ENCODE peak calls at places on chromosomes 3 and 15, in eight cellular contexts. T is GM23248, U is astrocyte, V is K562, N is HCT116, X is OCI-LY7, A is fibroblast of lung, I is Karpas-422. Q is an unnamed sample. For H4K20me1, the result is how much of the 10 kb centered on the place peaks cover.

GRCh38 chr15:90142216-90143175 is 40.2 kb upstream of the IDH2 start:
- DNase-seq in N (no peak), I (no peak), X (no peak), A (no peak), T (no peak), V (peak), U (no peak), Q (no peak)

GRCh38 chr3:134650431-134651346 is at the start of gene KY:
- DNase-seq in U (peak), T (peak), I (no peak), N (no peak), X (no peak), V (no peak), A (peak), Q (peak)

GRCh38 chr3:134618473-134618860 is 32.4 kb downstream of the KY start:
- DNase-seq in V (no peak), I (no peak), U (no peak), A (no peak), N (no peak), X (no peak), T (no peak), Q (no peak)

GRCh38 chr3:89340431-89340830 is 233.0 kb downstream of the EPHA3 start:
- DNase-seq in T (no peak), U (no peak), N (no peak), V (no peak), A (peak), X (no peak), I (no peak), Q (no peak)

GRCh38 chr3:150528359-150528797 is 17.9 kb downstream of the SERP1 start:
- DNase-seq in A (peak), V (no peak), T (peak), N (no peak), U (no peak), I (peak), X (peak), Q (no peak)

GRCh38 chr15:90557651-90558084 is 27.9 kb downstream of the CRTC3 start:
- DNase-seq in V (no peak), A (peak), N (no peak), I (no peak), T (peak), X (no peak), U (peak), Q (no peak)

GRCh38 chr3:50237754-50238548 is 1.9 kb downstream of the GNAI2 start:
- DNase-seq in X (peak), N (no peak), I (peak), A (peak), U (peak), T (peak), V (no peak), Q (peak)

GRCh38 chr15:71708741-71709140 is 101.6 kb upstream of the NR2E3 start:
- DNase-seq in I (no peak), X (no peak), V (no peak), A (no peak), N (no peak), U (no peak), T (peak), Q (no peak)

GRCh38 chr15:81809543-81809942 is 236.3 kb downstream of the MEX3B start:
- DNase-seq in N (peak), V (peak), X (peak), A (peak), T (peak), I (peak), U (no peak), Q (peak)

GRCh38 chr15:65541231-65541630 is 11.0 kb downstream of the HACD3 start:
- DNase-seq in I (peak), A (no peak), T (no peak), U (no peak), X (no peak), V (no peak), N (no peak), Q (no peak)
- H4K20me1 ChIP-seq in I (under half), A (under half), T (under half), U (half or more), X (under half), V (under half), N (under half), Q (half or more)

GRCh38 chr3:23834082-23834870 is 28.5 kb downstream of the UBE2E1 start:
- DNase-seq in X (peak), U (no peak), A (peak), I (peak), N (no peak), T (peak), V (no peak), Q (peak)

GRCh38 chr3:23832523-23832922 is 26.8 kb downstream of the UBE2E1 start:
- DNase-seq in T (no peak), N (no peak), A (no peak), I (no peak), V (no peak), X (no peak), U (peak), Q (no peak)

GRCh38 chr3:23830869-23831484 is 25.2 kb downstream of the UBE2E1 start:
- DNase-seq in X (no peak), V (no peak), T (no peak), I (no peak), A (no peak), U (peak), N (no peak), Q (no peak)

GRCh38 chr3:23829242-23829934 is 23.6 kb downstream of the UBE2E1 start:
- DNase-seq in N (no peak), A (no peak), V (no peak), X (peak), I (peak), U (no peak), T (no peak), Q (no peak)

GRCh38 chr3:23831517-23832394 is 26.0 kb downstream of the UBE2E1 start:
- DNase-seq in V (no peak), N (no peak), X (no peak), T (no peak), I (no peak), U (no peak), A (no peak), Q (no peak)
- H4K20me1 ChIP-seq in V (under half), N (under half), X (half or more), T (under half), I (under half), U (half or more), A (under half), Q (under half)

DNA sequence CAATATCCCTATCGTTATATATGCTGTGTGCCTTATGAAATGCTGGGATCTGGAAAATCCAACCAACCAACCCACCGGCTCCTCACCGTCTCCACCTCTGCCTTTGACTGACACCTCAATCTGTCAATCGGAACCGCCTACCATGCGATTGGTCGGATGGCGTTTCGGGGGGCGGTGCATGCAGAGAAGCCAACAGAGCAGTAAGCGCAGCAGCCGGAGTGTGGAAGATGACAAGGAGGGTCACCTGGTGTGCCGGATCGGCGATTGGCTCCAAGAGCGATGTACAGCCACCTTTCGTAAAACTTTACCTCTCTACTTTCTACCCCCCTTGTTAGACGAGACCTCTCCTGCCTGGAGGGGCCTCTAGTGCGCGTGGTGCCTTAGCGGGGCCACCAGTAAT is 6.3 kb downstream of the CLK3 start:
- DNase-seq in V (peak), T (no peak), N (no peak), I (no peak), U (no peak), A (no peak), X (no peak), Q (peak)
- H4K20me1 ChIP-seq in V (half or more), T (under half), N (under half), I (half or more), U (half or more), A (under half), X (under half), Q (under half)

DNA sequence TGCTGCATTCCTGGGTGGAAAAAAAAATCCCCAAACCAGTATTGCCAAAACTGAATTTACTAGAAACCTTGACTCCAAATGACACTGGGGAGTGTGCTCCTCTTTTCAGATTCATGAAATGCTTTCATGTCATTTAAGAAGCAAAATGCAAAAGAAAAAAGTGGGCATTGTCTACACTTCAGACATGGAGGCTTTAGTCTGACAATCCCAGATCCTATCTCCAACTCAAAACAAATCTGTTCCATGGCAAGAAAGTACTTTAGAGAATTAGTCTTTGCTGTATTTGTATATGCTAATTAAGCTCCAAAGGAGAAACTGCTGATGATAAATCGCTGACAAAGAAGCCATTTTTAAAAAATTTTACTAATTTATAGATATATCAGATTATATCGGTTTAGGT is 366.6 kb downstream of the MAGI1 start:
- DNase-seq in I (no peak), U (no peak), N (no peak), A (no peak), X (no peak), T (no peak), V (no peak), Q (no peak)
- H4K20me1 ChIP-seq in I (under half), U (under half), N (under half), A (under half), X (under half), T (under half), V (under half), Q (under half)

DNA sequence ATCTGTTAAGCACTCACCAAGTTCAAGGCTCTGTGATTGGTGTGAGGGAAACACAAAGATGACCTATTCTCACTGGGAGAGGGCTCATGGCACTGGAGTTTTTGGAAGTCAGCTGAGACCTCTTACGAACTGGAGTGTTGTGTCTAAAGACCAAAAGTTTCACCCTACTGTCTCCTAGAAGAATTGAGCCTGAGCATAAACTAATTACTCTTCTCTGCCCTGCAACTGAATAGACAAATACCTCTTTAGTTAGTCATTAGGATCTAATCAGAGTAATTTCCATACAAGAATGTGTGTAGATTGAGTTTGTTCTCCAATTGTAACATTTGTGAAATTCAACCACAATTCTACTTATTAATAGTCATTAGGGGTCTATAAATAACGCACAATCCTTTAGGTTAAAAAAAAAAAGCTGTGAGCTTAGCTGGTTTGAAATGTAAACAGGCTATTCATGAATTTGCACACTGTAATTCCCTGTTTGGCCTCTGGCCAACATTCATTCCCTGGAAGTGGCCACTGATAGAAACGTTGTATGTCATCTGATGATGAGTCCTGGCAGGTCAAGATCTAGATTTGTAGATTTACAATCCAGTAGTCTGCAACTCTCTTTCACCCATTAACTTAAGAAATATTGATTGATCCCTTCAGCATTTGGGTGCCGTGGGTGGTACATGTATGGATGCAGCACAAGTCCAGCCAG is 76.8 kb upstream of the SOX14 start:
- DNase-seq in A (no peak), U (no peak), X (no peak), I (no peak), T (no peak), V (no peak), N (no peak), Q (peak)
- H4K20me1 ChIP-seq in A (under half), U (under half), X (under half), I (under half), T (under half), V (under half), N (under half), Q (under half)

DNA sequence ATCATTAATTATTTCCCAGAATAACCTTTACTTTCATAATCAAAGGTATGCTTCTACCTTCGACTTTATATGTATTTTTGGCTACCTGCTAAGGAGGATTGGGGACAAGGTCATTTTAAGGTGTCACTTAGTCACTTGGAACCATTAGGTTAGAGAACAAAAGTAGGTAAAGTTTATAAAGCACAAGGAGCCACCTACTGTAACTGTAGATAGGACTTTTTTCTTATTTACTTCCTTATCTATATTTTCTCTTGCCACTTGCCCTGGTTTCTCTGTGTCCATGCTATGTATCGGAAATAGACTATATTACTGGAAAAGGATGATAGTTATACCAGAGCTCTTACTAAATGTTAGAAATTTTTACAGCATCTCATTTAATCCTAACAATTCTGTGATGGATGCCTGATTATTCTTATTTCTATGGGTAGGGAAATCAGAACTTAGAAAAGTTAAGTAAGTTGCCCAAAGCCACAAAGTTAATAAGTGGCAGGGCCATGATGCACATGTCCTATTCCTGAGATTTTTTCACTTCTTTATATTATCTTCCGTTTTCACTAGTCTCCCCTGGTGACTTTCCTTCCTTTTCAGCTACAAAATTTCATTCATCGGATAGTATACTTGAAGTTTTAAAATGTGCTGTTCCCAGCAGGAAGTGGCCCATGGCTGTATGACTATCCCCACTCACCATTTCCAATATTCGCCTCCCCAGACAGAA is 132.5 kb downstream of the CMSS1 start:
- DNase-seq in I (no peak), U (no peak), N (no peak), X (no peak), A (no peak), T (no peak), V (no peak), Q (no peak)
- H4K20me1 ChIP-seq in I (under half), U (under half), N (under half), X (under half), A (under half), T (under half), V (under half), Q (under half)

GRCh38 chr3:4981688-4982494 is 2.7 kb downstream of the BHLHE40 start:
- DNase-seq in N (no peak), I (no peak), X (no peak), T (peak), A (peak), U (peak), V (no peak), Q (peak)
- H4K20me1 ChIP-seq in N (under half), I (under half), X (under half), T (under half), A (under half), U (under half), V (under half), Q (under half)

DNA sequence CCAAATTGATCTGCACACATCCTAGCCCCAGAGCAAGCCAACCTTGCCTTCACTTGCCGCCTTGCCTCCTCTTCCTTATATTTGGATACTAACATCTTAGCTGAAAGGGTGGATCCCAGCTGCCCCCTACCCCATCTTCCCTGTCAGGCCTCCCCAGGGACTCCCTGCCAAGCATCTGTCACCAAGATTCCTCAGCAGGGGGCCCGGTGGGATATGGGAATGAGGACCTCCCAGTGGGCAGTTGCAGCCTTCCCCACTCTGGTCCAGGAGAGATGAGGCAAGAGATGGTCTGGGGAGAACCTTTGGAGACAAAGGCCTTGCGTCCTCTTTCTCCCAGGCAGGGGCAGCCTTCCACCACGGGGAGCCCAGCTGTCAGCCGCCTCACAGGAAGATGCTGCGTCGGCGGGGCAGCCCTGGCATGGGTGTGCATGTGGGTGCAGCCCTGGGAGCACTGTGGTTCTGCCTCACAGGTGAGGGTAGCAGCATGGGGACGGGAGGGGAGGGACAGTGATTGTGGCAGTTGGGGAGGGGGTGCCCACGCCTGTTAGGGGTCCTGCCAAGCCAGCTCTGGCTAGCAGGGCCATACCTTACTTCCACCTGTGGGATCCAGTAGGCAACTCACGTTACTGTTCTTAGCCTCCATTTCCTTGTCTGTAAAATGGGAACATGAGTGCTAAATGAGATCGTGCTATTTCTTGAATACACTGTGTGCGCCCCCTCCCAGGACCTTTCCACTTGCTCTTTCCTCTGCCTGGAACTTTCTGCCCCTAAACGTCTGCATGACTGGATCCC is 15.3 kb downstream of the CD276 start:
- DNase-seq in I (no peak), A (no peak), N (no peak), X (no peak), U (no peak), T (no peak), V (no peak), Q (no peak)
- H4K20me1 ChIP-seq in I (under half), A (under half), N (under half), X (under half), U (half or more), T (under half), V (under half), Q (under half)

GRCh38 chr3:76954412-76954811 is 85.5 kb upstream of the ROBO2 start:
- DNase-seq in U (no peak), T (no peak), I (no peak), X (no peak), N (no peak), A (peak), V (no peak), Q (no peak)

GRCh38 chr3:76961284-76961683 is 78.6 kb upstream of the ROBO2 start:
- DNase-seq in I (no peak), V (no peak), A (no peak), U (no peak), N (no peak), T (no peak), X (no peak), Q (no peak)

GRCh38 chr3:76958231-76958630 is 81.7 kb upstream of the ROBO2 start:
- DNase-seq in X (no peak), V (no peak), I (no peak), A (no peak), T (no peak), N (no peak), U (no peak), Q (no peak)
- H4K20me1 ChIP-seq in X (under half), V (under half), I (under half), A (under half), T (under half), N (under half), U (under half), Q (under half)